ENCODE peak calls at places on chromosome 14, in eight cellular contexts. One of them, this sample, is unnamed. For H3K36me3 and H3K4me1, the result is how much of the 10 kb centered on the place peaks cover.

GRCh38 chr14:43621282-43621681 is 885.8 kb downstream of the FSCB start:
- DNase-seq in suprapubic skin: no peak
- DNase-seq in esophagus muscularis mucosa: no peak
- DNase-seq in HepG2: no peak
- DNase-seq in GM23338: no peak
- DNase-seq in sigmoid colon: no peak
- DNase-seq in K562: no peak
- DNase-seq in stomach: no peak
- DNase-seq in this sample: no peak

GRCh38 chr14:75476274-75476995 is 45.8 kb upstream of the BATF start:
- DNase-seq in suprapubic skin: no peak
- DNase-seq in esophagus muscularis mucosa: no peak
- DNase-seq in HepG2: peak
- DNase-seq in GM23338: peak
- DNase-seq in sigmoid colon: peak
- DNase-seq in K562: no peak
- DNase-seq in stomach: peak
- DNase-seq in this sample: no peak

GRCh38 chr14:52219488-52220084 is 47.9 kb upstream of the PTGDR start:
- DNase-seq in suprapubic skin: no peak
- DNase-seq in esophagus muscularis mucosa: no peak
- DNase-seq in HepG2: no peak
- DNase-seq in GM23338: no peak
- DNase-seq in sigmoid colon: no peak
- DNase-seq in K562: no peak
- DNase-seq in stomach: no peak
- DNase-seq in this sample: no peak

GRCh38 chr14:29810064-29810463 is 117.6 kb downstream of the PRKD1 start:
- DNase-seq in suprapubic skin: no peak
- DNase-seq in esophagus muscularis mucosa: no peak
- DNase-seq in HepG2: no peak
- DNase-seq in GM23338: no peak
- DNase-seq in sigmoid colon: no peak
- DNase-seq in K562: no peak
- DNase-seq in stomach: no peak
- DNase-seq in this sample: no peak

GRCh38 chr14:63875311-63875710 is 22.5 kb downstream of the SYNE2 start:
- DNase-seq in suprapubic skin: no peak
- DNase-seq in esophagus muscularis mucosa: no peak
- DNase-seq in HepG2: no peak
- DNase-seq in GM23338: no peak
- DNase-seq in sigmoid colon: no peak
- DNase-seq in K562: no peak
- DNase-seq in stomach: no peak
- DNase-seq in this sample: no peak

GRCh38 chr14:65991124-65991523 is 495.0 kb upstream of the CCDC196 start:
- DNase-seq in suprapubic skin: no peak
- DNase-seq in esophagus muscularis mucosa: no peak
- DNase-seq in HepG2: no peak
- DNase-seq in GM23338: no peak
- DNase-seq in sigmoid colon: no peak
- DNase-seq in K562: no peak
- DNase-seq in stomach: no peak
- DNase-seq in this sample: no peak

GRCh38 chr14:69664865-69665526 is 53.6 kb downstream of the SUSD6 start:
- DNase-seq in suprapubic skin: no peak
- DNase-seq in esophagus muscularis mucosa: no peak
- DNase-seq in HepG2: peak
- DNase-seq in GM23338: no peak
- DNase-seq in sigmoid colon: no peak
- DNase-seq in K562: no peak
- DNase-seq in stomach: no peak
- DNase-seq in this sample: no peak

GRCh38 chr14:36227802-36228201 is 51.3 kb upstream of the PTCSC3 start:
- DNase-seq in suprapubic skin: no peak
- DNase-seq in esophagus muscularis mucosa: no peak
- DNase-seq in HepG2: no peak
- DNase-seq in GM23338: no peak
- DNase-seq in sigmoid colon: no peak
- DNase-seq in K562: no peak
- DNase-seq in stomach: peak
- DNase-seq in this sample: no peak

GRCh38 chr14:96762650-96763049 is 34.5 kb upstream of the VRK1 start:
- DNase-seq in suprapubic skin: no peak
- DNase-seq in esophagus muscularis mucosa: no peak
- DNase-seq in HepG2: peak
- DNase-seq in GM23338: peak
- DNase-seq in sigmoid colon: no peak
- DNase-seq in K562: peak
- DNase-seq in stomach: no peak
- DNase-seq in this sample: no peak

GRCh38 chr14:91298576-91298975 is 54.1 kb upstream of the GPR68 start:
- DNase-seq in suprapubic skin: no peak
- DNase-seq in esophagus muscularis mucosa: no peak
- DNase-seq in HepG2: no peak
- DNase-seq in GM23338: no peak
- DNase-seq in sigmoid colon: no peak
- DNase-seq in K562: no peak
- DNase-seq in stomach: no peak
- DNase-seq in this sample: no peak

GRCh38 chr14:67319142-67319541 is 40.5 kb downstream of the ATP6V1D start:
- DNase-seq in suprapubic skin: no peak
- DNase-seq in esophagus muscularis mucosa: no peak
- DNase-seq in HepG2: no peak
- DNase-seq in GM23338: no peak
- DNase-seq in sigmoid colon: no peak
- DNase-seq in K562: no peak
- DNase-seq in stomach: no peak
- DNase-seq in this sample: no peak

GRCh38 chr14:94722397-94722796 is 47.5 kb downstream of the GSC start:
- DNase-seq in suprapubic skin: no peak
- DNase-seq in esophagus muscularis mucosa: no peak
- DNase-seq in HepG2: no peak
- DNase-seq in GM23338: no peak
- DNase-seq in sigmoid colon: no peak
- DNase-seq in K562: no peak
- DNase-seq in stomach: no peak
- DNase-seq in this sample: no peak

GRCh38 chr14:49621114-49621881 is 699 bp downstream of the MGAT2 start:
- DNase-seq in suprapubic skin: peak
- DNase-seq in esophagus muscularis mucosa: peak
- DNase-seq in HepG2: no peak
- DNase-seq in GM23338: peak
- DNase-seq in sigmoid colon: peak
- DNase-seq in K562: no peak
- DNase-seq in stomach: peak
- DNase-seq in this sample: peak

GRCh38 chr14:42965512-42965911 is 1358.8 kb downstream of the LRFN5 start:
- DNase-seq in suprapubic skin: no peak
- DNase-seq in esophagus muscularis mucosa: no peak
- DNase-seq in HepG2: no peak
- DNase-seq in GM23338: no peak
- DNase-seq in sigmoid colon: no peak
- DNase-seq in K562: no peak
- DNase-seq in stomach: no peak
- DNase-seq in this sample: no peak

GRCh38 chr14:51337520-51337919 is 97.5 kb downstream of the TMX1 start:
- DNase-seq in suprapubic skin: no peak
- DNase-seq in esophagus muscularis mucosa: peak
- DNase-seq in HepG2: no peak
- DNase-seq in GM23338: no peak
- DNase-seq in sigmoid colon: no peak
- DNase-seq in K562: no peak
- DNase-seq in stomach: no peak
- DNase-seq in this sample: peak

GRCh38 chr14:61223552-61223951 is 57.6 kb downstream of the TMEM30B start:
- DNase-seq in suprapubic skin: no peak
- DNase-seq in esophagus muscularis mucosa: no peak
- DNase-seq in HepG2: no peak
- DNase-seq in GM23338: no peak
- DNase-seq in sigmoid colon: no peak
- DNase-seq in K562: no peak
- DNase-seq in stomach: no peak
- DNase-seq in this sample: no peak

GRCh38 chr14:70641548-70642312 is at the start of gene TTC9:
- DNase-seq in suprapubic skin: no peak
- DNase-seq in esophagus muscularis mucosa: no peak
- DNase-seq in HepG2: no peak
- DNase-seq in GM23338: peak
- DNase-seq in sigmoid colon: no peak
- DNase-seq in K562: peak
- DNase-seq in stomach: peak
- DNase-seq in this sample: no peak

GRCh38 chr14:66610154-66610563 is 102.2 kb downstream of the GPHN start:
- DNase-seq in suprapubic skin: no peak
- DNase-seq in esophagus muscularis mucosa: no peak
- DNase-seq in HepG2: peak
- DNase-seq in GM23338: peak
- DNase-seq in sigmoid colon: no peak
- DNase-seq in K562: peak
- DNase-seq in stomach: no peak
- DNase-seq in this sample: no peak

GRCh38 chr14:74611672-74612345 is at the start of gene LTBP2:
- DNase-seq in suprapubic skin: no peak
- DNase-seq in esophagus muscularis mucosa: no peak
- DNase-seq in HepG2: no peak
- DNase-seq in GM23338: peak
- DNase-seq in sigmoid colon: no peak
- DNase-seq in K562: peak
- DNase-seq in stomach: no peak
- DNase-seq in this sample: no peak

GRCh38 chr14:32230181-32230580 is 27.1 kb upstream of the RNU6-8 start:
- DNase-seq in suprapubic skin: no peak
- DNase-seq in esophagus muscularis mucosa: no peak
- DNase-seq in HepG2: no peak
- DNase-seq in GM23338: no peak
- DNase-seq in sigmoid colon: no peak
- DNase-seq in K562: no peak
- DNase-seq in stomach: no peak
- DNase-seq in this sample: no peak

DNA sequence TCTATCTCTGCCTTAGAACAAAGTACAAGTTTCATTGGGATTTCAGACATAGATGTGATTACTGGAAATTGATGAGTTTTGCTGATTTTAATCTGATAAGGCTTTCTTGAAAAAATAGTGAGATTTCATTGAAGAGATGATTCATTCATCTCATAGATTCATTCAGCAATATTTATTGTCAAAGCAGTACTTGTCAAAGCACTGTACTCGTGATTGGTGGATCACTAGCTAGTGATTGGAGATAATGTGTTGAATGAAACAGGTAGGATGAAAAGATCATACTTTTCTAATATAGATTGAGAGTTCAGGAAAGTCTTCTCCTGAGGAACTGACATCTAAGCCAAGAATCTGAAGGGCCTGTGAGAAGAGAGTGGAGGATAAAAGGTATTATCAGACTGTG is 71.0 kb downstream of the KTN1 start:
- DNase-seq in suprapubic skin: no peak
- DNase-seq in esophagus muscularis mucosa: no peak
- DNase-seq in HepG2: no peak
- DNase-seq in GM23338: no peak
- DNase-seq in sigmoid colon: no peak
- DNase-seq in K562: no peak
- DNase-seq in stomach: no peak
- DNase-seq in this sample: no peak
- H3K36me3 ChIP-seq in suprapubic skin: half or more
- H3K36me3 ChIP-seq in esophagus muscularis mucosa: half or more
- H3K36me3 ChIP-seq in HepG2: under half
- H3K36me3 ChIP-seq in GM23338: under half
- H3K36me3 ChIP-seq in sigmoid colon: under half
- H3K36me3 ChIP-seq in K562: half or more
- H3K36me3 ChIP-seq in stomach: half or more
- H3K36me3 ChIP-seq in this sample: under half

GRCh38 chr14:103801459-103801858 is 45.9 kb downstream of the PPP1R13B start:
- DNase-seq in suprapubic skin: no peak
- DNase-seq in esophagus muscularis mucosa: no peak
- DNase-seq in HepG2: peak
- DNase-seq in GM23338: peak
- DNase-seq in sigmoid colon: no peak
- DNase-seq in K562: no peak
- DNase-seq in stomach: no peak
- DNase-seq in this sample: no peak
- TF ChIP-seq POLR2AphosphoS5 in suprapubic skin: no peak
- TF ChIP-seq POLR2AphosphoS5 in esophagus muscularis mucosa: no peak
- TF ChIP-seq POLR2AphosphoS5 in HepG2: no peak
- TF ChIP-seq POLR2AphosphoS5 in GM23338: no peak
- TF ChIP-seq POLR2AphosphoS5 in sigmoid colon: no peak
- TF ChIP-seq POLR2AphosphoS5 in K562: no peak
- TF ChIP-seq POLR2AphosphoS5 in stomach: no peak
- TF ChIP-seq POLR2AphosphoS5 in this sample: no peak

DNA sequence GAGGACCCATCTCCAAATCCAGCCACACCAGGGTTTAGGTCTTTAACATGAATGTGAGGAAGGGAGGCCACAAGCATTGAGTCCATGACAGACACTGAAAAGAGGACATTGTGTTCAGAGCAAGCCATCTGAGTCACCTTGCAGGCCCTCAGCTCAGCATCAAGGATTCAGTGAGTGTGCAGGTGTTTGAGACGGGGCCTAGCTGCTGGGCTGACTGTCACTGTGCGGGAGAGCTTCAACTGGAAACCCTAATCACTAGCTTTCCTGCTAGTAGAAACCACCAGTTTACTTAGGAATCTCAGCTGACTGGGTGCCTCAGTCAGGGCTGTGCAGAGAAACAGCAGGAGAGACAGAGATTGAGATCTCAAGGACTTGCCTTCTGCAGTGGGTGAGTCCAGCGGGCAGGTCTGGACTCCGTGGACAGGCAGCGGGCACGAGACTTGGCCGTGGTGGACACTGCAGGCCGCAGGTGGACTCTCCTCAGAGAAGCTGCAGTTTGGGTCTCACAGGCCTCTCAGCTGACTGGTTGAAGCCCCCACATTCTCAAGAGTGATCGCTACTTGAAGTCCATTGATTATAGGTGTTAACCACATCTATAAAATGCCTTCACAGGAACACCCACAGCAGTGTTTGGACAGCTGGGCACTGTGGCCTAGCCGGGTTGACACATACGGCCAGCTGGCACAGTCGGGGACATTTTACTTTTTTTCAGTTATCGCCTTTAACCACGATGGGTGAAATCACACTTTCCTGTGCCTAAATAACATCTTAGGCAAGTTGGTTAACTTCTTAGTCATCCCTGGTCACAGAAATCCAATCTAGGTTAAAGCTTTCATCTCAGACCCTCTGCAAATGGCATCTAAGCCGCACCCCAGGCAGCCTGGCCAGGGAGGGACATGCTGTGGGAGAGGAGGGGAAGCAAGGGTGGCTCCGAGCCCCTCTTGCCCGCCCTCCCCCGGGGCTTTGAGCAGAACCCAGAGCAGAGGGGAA is 85.9 kb upstream of the DYNC1H1 start:
- DNase-seq in suprapubic skin: no peak
- DNase-seq in esophagus muscularis mucosa: no peak
- DNase-seq in HepG2: no peak
- DNase-seq in GM23338: no peak
- DNase-seq in sigmoid colon: peak
- DNase-seq in K562: no peak
- DNase-seq in stomach: peak
- DNase-seq in this sample: no peak
- H3K4me1 ChIP-seq in suprapubic skin: under half
- H3K4me1 ChIP-seq in esophagus muscularis mucosa: half or more
- H3K4me1 ChIP-seq in HepG2: under half
- H3K4me1 ChIP-seq in GM23338: under half
- H3K4me1 ChIP-seq in sigmoid colon: half or more
- H3K4me1 ChIP-seq in K562: under half
- H3K4me1 ChIP-seq in stomach: half or more
- H3K4me1 ChIP-seq in this sample: under half

GRCh38 chr14:58643366-58643765 is 5.6 kb downstream of the DACT1 start:
- DNase-seq in suprapubic skin: no peak
- DNase-seq in esophagus muscularis mucosa: no peak
- DNase-seq in HepG2: no peak
- DNase-seq in GM23338: no peak
- DNase-seq in sigmoid colon: no peak
- DNase-seq in K562: no peak
- DNase-seq in stomach: no peak
- DNase-seq in this sample: no peak
- H3K36me3 ChIP-seq in suprapubic skin: under half
- H3K36me3 ChIP-seq in esophagus muscularis mucosa: under half
- H3K36me3 ChIP-seq in HepG2: under half
- H3K36me3 ChIP-seq in GM23338: under half
- H3K36me3 ChIP-seq in sigmoid colon: under half
- H3K36me3 ChIP-seq in K562: under half
- H3K36me3 ChIP-seq in stomach: under half
- H3K36me3 ChIP-seq in this sample: under half

This sample was measured in prostate gland.